ENCODE peak calls at places on chromosomes 3 and 15, in four cellular contexts. G is transverse colon; I is activated naive CD8-positive, alpha-beta T cell treated with anti-CD3 and anti-CD28 coated beads for 36 hours; D is dermis blood vessel endothelial cell. V is an unnamed sample.

GRCh38 chr15:64334530-64334929 is 21.4 kb downstream of the CSNK1G1 start:
- DNase-seq in G (peak), I (peak), D (no peak), V (no peak)

GRCh38 chr15:79962178-79962577 is 8.8 kb downstream of the BCL2A1 start:
- DNase-seq in G (no peak), I (no peak), D (no peak), V (no peak)

GRCh38 chr3:1262246-1262645 is 169.4 kb downstream of the CNTN6 start:
- DNase-seq in G (no peak), I (no peak), D (no peak), V (no peak)

GRCh38 chr15:53454535-53454842 is 305.0 kb downstream of the WDR72 start:
- DNase-seq in G (no peak), I (no peak), D (no peak), V (no peak)

GRCh38 chr3:36309092-36309491 is 71.2 kb upstream of the STAC start:
- DNase-seq in G (no peak), I (no peak), D (no peak), V (no peak)

GRCh38 chr3:45884368-45885201 is 1.8 kb upstream of the CCR9 start:
- DNase-seq in G (no peak), I (no peak), D (no peak), V (no peak)

GRCh38 chr15:36278219-36278618 is 301.2 kb upstream of the CDIN1 start:
- DNase-seq in G (no peak), I (no peak), D (peak), V (peak)

GRCh38 chr15:52204657-52205056 is 13.5 kb upstream of the GNB5 start:
- DNase-seq in G (no peak), I (no peak), D (no peak), V (no peak)

GRCh38 chr3:134339331-134339730 is 34.9 kb downstream of the AMOTL2 start:
- DNase-seq in G (no peak), I (no peak), D (no peak), V (no peak)

GRCh38 chr3:139715736-139716135 is 38.0 kb upstream of the NMNAT3 start:
- DNase-seq in G (no peak), I (no peak), D (no peak), V (no peak)

GRCh38 chr3:48634661-48635221 is 520 bp downstream of the SLC26A6 start:
- DNase-seq in G (peak), I (peak), D (peak), V (peak)

GRCh38 chr3:184780981-184781515 is 30.9 kb upstream of the VPS8 start:
- DNase-seq in G (no peak), I (no peak), D (no peak), V (no peak)

GRCh38 chr15:67967871-67968423 is 86.2 kb upstream of the PIAS1 start:
- DNase-seq in G (peak), I (peak), D (peak), V (peak)

GRCh38 chr15:33154366-33155166 is 39.9 kb downstream of the FMN1 start:
- DNase-seq in G (peak), I (no peak), D (no peak), V (no peak)

GRCh38 chr3:6605245-6605644 is 255.7 kb upstream of the GRM7 start:
- DNase-seq in G (no peak), I (no peak), D (no peak), V (no peak)

GRCh38 chr15:78162038-78162437 is 12.9 kb downstream of the IDH3A start:
- DNase-seq in G (no peak), I (peak), D (no peak), V (no peak)

GRCh38 chr15:69092159-69092558 is 68.3 kb upstream of the GLCE start:
- DNase-seq in G (no peak), I (no peak), D (peak), V (peak)

GRCh38 chr3:27840807-27841594 is 118.9 kb upstream of the EOMES start:
- DNase-seq in G (no peak), I (no peak), D (no peak), V (no peak)

GRCh38 chr3:104396974-104397669 is 969.6 kb upstream of the ALCAM start:
- DNase-seq in G (no peak), I (no peak), D (no peak), V (no peak)

GRCh38 chr3:130939753-130940152 is 45.9 kb downstream of the ATP2C1 start:
- DNase-seq in G (no peak), I (no peak), D (no peak), V (no peak)

GRCh38 chr15:71352125-71352524 is 236.9 kb downstream of the THSD4 start:
- DNase-seq in G (no peak), I (no peak), D (peak), V (peak)

GRCh38 chr3:159234306-159234705 is 432.5 kb downstream of the MFSD1 start:
- DNase-seq in G (no peak), I (no peak), D (peak), V (no peak)

GRCh38 chr3:114608293-114608692 is 314.5 kb downstream of the TIGIT start:
- DNase-seq in G (no peak), I (no peak), D (peak), V (peak)

GRCh38 chr3:171169866-171170265 is 143.3 kb upstream of the SLC2A2 start:
- DNase-seq in G (no peak), I (no peak), D (no peak), V (no peak)

GRCh38 chr3:138401834-138402233 is 32.6 kb upstream of the ESYT3 start:
- DNase-seq in G (no peak), I (no peak), D (no peak), V (no peak)

GRCh38 chr3:18703798-18704197 is 278.7 kb upstream of the SATB1 start:
- DNase-seq in G (no peak), I (no peak), D (no peak), V (no peak)

GRCh38 chr3:23877324-23877980 is 39.3 kb downstream of the NKIRAS1 start:
- DNase-seq in G (no peak), I (no peak), D (peak), V (peak)

GRCh38 chr15:60077581-60078359 is 73.7 kb downstream of the FOXB1 start:
- DNase-seq in G (no peak), I (peak), D (peak), V (no peak)

GRCh38 chr3:13338231-13338630 is 81.9 kb downstream of the NUP210 start:
- DNase-seq in G (no peak), I (no peak), D (no peak), V (no peak)

GRCh38 chr15:98983333-98983732 is 24.3 kb downstream of the PGPEP1L start:
- DNase-seq in G (peak), I (no peak), D (no peak), V (no peak)

GRCh38 chr15:70132148-70132547 is 34.4 kb upstream of the TLE3 start:
- DNase-seq in G (no peak), I (no peak), D (no peak), V (no peak)

GRCh38 chr3:15161113-15161512 is 44.9 kb upstream of the CAPN7 start:
- DNase-seq in G (no peak), I (no peak), D (no peak), V (no peak)

V was measured in lung microvascular endothelial cell.